ENCODE peak calls at places on chromosomes 16 and 17, in eight cellular contexts. B, K, I, Z, D, S, R and C are unnamed samples.

GRCh38 chr17:53353919-53354351 is 468.8 kb upstream of the KIF2B start:
- DNase-seq in I (peak), B (no peak), S (no peak), Z (no peak), K (no peak), D (no peak), R (no peak), C (no peak)

GRCh38 chr16:14104066-14104465 is 32.9 kb downstream of the MRTFB start:
- DNase-seq in R (no peak), S (no peak), I (no peak), D (no peak), Z (no peak), K (no peak), B (no peak), C (no peak)

GRCh38 chr17:15941781-15942180 is 3.1 kb upstream of the ADORA2B start:
- DNase-seq in I (no peak), K (no peak), B (no peak), Z (no peak), S (no peak), D (no peak), R (no peak), C (no peak)

GRCh38 chr16:1874854-1875253 is 2.9 kb upstream of the MEIOB start:
- DNase-seq in K (no peak), B (no peak), R (no peak), S (no peak), D (no peak), I (no peak), Z (no peak), C (no peak)

GRCh38 chr16:81405702-81406113 is 38.9 kb upstream of the CMIP start:
- DNase-seq in I (no peak), R (peak), S (peak), K (no peak), D (peak), B (peak), Z (no peak), C (no peak)

GRCh38 chr16:72938426-72939164 is 109.3 kb downstream of the ZFHX3 start:
- DNase-seq in B (peak), Z (no peak), R (peak), K (peak), S (peak), D (peak), I (peak), C (no peak)

GRCh38 chr16:66923247-66923851 is 2.0 kb downstream of the RRAD start:
- DNase-seq in Z (no peak), K (no peak), I (no peak), B (no peak), D (peak), R (peak), S (peak), C (no peak)

GRCh38 chr17:74432484-74433391 is 850 bp downstream of the GPRC5C start:
- DNase-seq in R (no peak), I (no peak), K (no peak), D (no peak), S (no peak), Z (no peak), B (no peak), C (no peak)

GRCh38 chr17:67620088-67620487 is 97.6 kb upstream of the NOL11 start:
- DNase-seq in Z (no peak), D (no peak), B (no peak), I (no peak), K (no peak), R (no peak), S (no peak), C (no peak)

GRCh38 chr17:14790518-14790917 is 474.6 kb downstream of the PMP22 start:
- DNase-seq in S (no peak), D (peak), I (no peak), R (no peak), K (no peak), B (no peak), Z (no peak), C (no peak)

GRCh38 chr16:17590711-17591654 is 120.2 kb upstream of the XYLT1 start:
- DNase-seq in B (no peak), I (no peak), Z (peak), K (no peak), R (no peak), D (no peak), S (peak), C (no peak)

GRCh38 chr17:31448467-31449077 is 57.1 kb downstream of the RAB11FIP4 start:
- DNase-seq in S (peak), I (no peak), D (peak), K (no peak), R (no peak), Z (no peak), B (no peak), C (no peak)

DNA sequence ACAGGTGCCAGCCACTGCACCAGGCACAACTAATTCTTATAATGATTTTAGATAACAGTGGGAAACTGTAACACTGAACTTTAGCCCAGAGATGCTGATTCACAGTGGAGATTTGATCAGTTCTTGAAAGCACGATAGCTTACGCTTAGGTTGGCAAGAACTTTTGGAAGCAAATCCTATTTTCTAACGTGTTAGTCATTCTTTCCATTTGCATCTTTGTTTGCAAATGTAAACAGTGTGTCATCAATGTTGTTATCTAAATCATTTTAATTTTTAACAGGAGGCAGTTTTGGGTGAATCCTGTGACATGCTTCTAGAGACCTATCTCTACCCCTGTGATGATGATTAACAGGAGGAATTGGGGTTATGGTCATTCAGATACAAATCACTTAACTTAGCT is 35.7 kb upstream of the GNA13 start:
- DNase-seq in R (no peak), D (peak), I (no peak), S (no peak), K (no peak), Z (no peak), B (no peak), C (no peak)
- H3K27ac ChIP-seq in R (no peak), D (no peak), I (no peak), S (no peak), K (no peak), Z (no peak), B (no peak), C (no peak)

DNA sequence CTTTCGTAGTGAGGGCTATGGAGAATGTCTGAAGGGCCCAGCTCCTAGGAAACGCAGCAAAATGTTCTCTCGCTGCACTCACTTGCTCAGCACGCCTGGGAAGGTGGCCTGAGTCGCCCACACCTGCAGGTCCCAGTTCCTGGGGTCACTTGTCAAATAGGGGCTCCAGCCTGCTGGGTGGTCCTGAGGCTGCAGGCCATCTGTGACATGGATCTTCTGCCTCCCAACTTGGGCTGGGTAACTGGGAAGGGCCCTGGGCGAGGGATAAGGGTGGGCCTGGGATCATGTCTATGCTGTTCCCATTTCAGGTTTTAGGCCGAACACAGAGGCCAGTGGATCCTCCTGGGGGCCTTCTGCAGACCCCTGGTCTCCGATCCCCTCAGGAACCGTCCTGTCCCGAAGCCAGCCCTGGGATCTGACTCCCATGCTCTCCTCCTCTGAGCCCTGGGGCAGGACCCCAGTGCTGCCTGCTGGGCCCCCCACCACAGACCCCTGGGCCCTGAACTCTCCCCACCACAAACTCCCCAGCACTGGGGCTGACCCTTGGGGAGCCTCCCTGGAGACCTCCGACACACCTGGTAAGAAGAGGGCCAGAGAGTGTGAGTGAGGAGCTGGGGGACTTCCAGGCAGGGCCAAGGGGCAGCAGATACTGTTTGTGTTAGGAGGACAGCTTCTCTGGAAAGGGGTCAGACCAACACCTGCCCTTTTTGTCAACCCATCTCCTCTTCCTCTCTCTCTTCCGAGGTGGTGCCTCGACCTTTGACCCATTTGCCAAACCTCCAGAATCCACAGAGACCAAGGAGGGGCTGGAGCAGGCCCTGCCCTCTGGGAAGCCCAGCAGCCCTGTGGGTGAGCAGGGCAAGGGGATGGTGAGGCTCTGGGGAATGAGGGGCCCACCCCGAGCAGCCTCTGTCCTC is 6.2 kb upstream of the SPATA20 start:
- DNase-seq in Z (no peak), S (no peak), B (no peak), D (no peak), I (no peak), R (no peak), K (no peak), C (no peak)
- H3K27ac ChIP-seq in Z (no peak), S (no peak), B (peak), D (no peak), I (peak), R (no peak), K (no peak), C (no peak)

GRCh38 chr17:17783825-17784598 is 52.8 kb downstream of the SREBF1 start:
- DNase-seq in Z (no peak), I (peak), B (no peak), S (peak), K (no peak), R (no peak), D (no peak), C (no peak)

GRCh38 chr17:17783121-17783824 is 53.5 kb downstream of the SREBF1 start:
- DNase-seq in I (peak), R (peak), B (no peak), K (no peak), Z (peak), S (peak), D (no peak), C (peak)

GRCh38 chr17:17786998-17787397 is 49.8 kb downstream of the SREBF1 start:
- DNase-seq in K (no peak), D (no peak), Z (no peak), I (no peak), B (no peak), S (no peak), R (no peak), C (no peak)

GRCh38 chr17:17784599-17785264 is 52.1 kb downstream of the SREBF1 start:
- DNase-seq in R (no peak), Z (no peak), D (no peak), S (no peak), B (no peak), K (no peak), I (no peak), C (no peak)

GRCh38 chr17:17785407-17785806 is 51.4 kb downstream of the SREBF1 start:
- DNase-seq in B (no peak), S (no peak), D (no peak), I (no peak), R (no peak), K (no peak), Z (no peak), C (peak)
- H3K27ac ChIP-seq in B (no peak), S (no peak), D (no peak), I (peak), R (no peak), K (no peak), Z (no peak), C (peak)

GRCh38 chr16:24646646-24646995 is 82.8 kb upstream of the TNRC6A start:
- DNase-seq in R (no peak), S (no peak), B (no peak), Z (no peak), K (no peak), I (no peak), D (no peak), C (no peak)
- H3K27ac ChIP-seq in R (peak), S (peak), B (no peak), Z (no peak), K (peak), I (no peak), D (peak), C (no peak)

DNA sequence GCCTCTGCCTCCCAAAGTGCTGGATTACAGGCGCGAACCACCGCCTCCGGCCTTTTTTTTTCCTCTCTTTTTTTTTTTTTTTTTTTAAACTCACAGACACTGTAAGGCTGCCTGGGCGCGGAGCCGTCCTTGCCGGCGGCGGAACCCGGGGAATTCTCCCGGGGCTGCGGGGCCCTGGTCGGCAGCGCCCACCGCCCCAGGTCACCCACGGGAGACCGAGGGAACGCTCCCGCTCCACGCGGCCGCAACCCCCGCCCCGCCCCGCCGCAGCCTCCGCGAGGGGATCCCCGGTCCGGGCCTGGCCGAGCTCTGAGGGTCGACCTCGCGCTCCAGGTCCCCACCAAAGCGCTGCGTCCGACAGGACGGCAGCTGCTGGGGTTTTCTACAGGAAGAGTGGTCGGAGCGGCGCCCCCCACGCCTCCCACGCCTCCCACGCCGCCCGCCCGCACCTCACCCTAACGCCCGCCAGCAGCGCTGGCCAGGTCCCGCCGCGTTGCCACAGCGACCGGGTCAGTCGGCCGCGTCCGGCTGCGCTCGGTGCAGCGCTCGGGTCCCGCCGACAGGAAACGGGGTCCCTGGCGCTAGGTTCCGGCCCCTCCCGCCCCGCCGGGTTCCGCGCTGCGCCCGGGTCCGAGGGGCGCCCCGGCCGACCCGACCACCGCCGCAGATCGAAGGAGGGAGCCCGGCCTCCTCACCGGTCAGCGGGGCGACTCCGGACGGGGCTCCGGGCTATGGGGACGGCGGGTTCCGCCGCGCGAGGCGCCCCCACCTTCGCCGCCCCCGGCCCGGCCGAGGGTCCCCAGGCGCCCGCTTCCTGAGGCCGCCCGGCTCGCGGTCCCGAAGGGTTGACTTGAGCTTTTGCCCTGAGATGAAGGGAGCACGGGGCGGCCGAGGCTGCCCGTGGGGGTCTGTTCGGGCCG is at the start of gene CCDC57:
- DNase-seq in B (no peak), S (no peak), R (peak), Z (peak), K (no peak), D (peak), I (peak), C (no peak)
- H3K27ac ChIP-seq in B (peak), S (peak), R (peak), Z (peak), K (peak), D (peak), I (peak), C (peak)